ENCODE peak calls at places on chromosomes 16 and 17, in five cellular contexts. I, U, X, C and Q are unnamed samples.

GRCh38 chr17:46027326-46028325 is 28.6 kb downstream of the STH start:
- DNase-seq in C (no peak), I (no peak), X (peak; percentile 89), U (no peak), Q (no peak)

GRCh38 chr17:79800325-79801155 is 3.7 kb upstream of the CBX8 start:
- DNase-seq in X (no peak), C (peak; percentile 39), U (no peak), I (no peak), Q (no peak)

GRCh38 chr17:40190197-40191021 is 13.1 kb downstream of the RAPGEFL1 start:
- DNase-seq in I (no peak), X (peak; percentile 18), C (no peak), U (no peak), Q (no peak)

GRCh38 chr16:11361043-11361442 is 15.8 kb downstream of the RMI2 start:
- DNase-seq in X (no peak), I (no peak), C (no peak), U (no peak), Q (no peak)

GRCh38 chr16:13014516-13014915 is 113.1 kb downstream of the SHISA9 start:
- DNase-seq in U (no peak), I (no peak), C (no peak), X (no peak), Q (no peak)

GRCh38 chr17:28634211-28634865 is 10.6 kb downstream of the BLTP2 start:
- DNase-seq in C (no peak), X (no peak), U (no peak), I (no peak), Q (no peak)

GRCh38 chr16:78277374-78277773 is 177.9 kb downstream of the WWOX start:
- DNase-seq in X (no peak), C (no peak), I (no peak), U (no peak), Q (no peak)

GRCh38 chr17:78414178-78415162 is 36.0 kb downstream of the PGS1 start:
- DNase-seq in I (no peak), X (no peak), C (no peak), U (no peak), Q (no peak)

GRCh38 chr17:622356-622755 is 92.3 kb downstream of the VPS53 start:
- DNase-seq in I (no peak), U (no peak), C (peak; percentile 87), X (no peak), Q (no peak)

GRCh38 chr16:23795369-23795768 is 40.4 kb upstream of the PRKCB start:
- DNase-seq in X (no peak), I (no peak), C (no peak), U (no peak), Q (no peak)

GRCh38 chr16:54421220-54421619 is 134.6 kb upstream of the IRX3 start:
- DNase-seq in I (no peak), C (no peak), U (no peak), X (no peak), Q (no peak)

GRCh38 chr16:4042581-4042980 is 73.7 kb downstream of the ADCY9 start:
- DNase-seq in X (no peak), C (no peak), U (no peak), I (peak; percentile 10), Q (no peak)

GRCh38 chr16:27311449-27311831 is 2.3 kb upstream of the IL4R start:
- DNase-seq in U (no peak), I (no peak), X (no peak), C (peak; percentile 38), Q (no peak)

GRCh38 chr16:726438-727290 is at the start of the genes CCDC78 and HAGHL:
- DNase-seq in X (peak; percentile 58), U (peak; percentile 63), C (peak; percentile 34), I (peak; percentile 55), Q (no peak)

GRCh38 chr17:44095647-44096496 is 25.3 kb downstream of the G6PC3 start:
- DNase-seq in X (no peak), U (peak; percentile 78), C (peak; percentile 93), I (peak; percentile 80), Q (peak; percentile 51)

GRCh38 chr17:7014995-7015586 is 2.7 kb downstream of the RNASEK start:
- DNase-seq in I (no peak), U (no peak), C (peak; percentile 66), X (no peak), Q (no peak)
- H3K4me1 ChIP-seq in I (peaks cover 17% of the 10 kb centered on the region), U (peaks cover 39% of the 10 kb centered on the region), C (peaks cover 6% of the 10 kb centered on the region), X (peaks cover 37% of the 10 kb centered on the region), Q (peaks cover 43% of the 10 kb centered on the region)

GRCh38 chr17:73228748-73229236 is 32.9 kb downstream of the CPSF4L start:
- DNase-seq in X (peak; percentile 85), I (no peak), C (peak; percentile 90), U (peak; percentile 62), Q (peak; percentile 67)

GRCh38 chr17:73227944-73228343 is 33.7 kb downstream of the CPSF4L start:
- DNase-seq in U (peak; percentile 36), I (no peak), X (no peak), C (no peak), Q (no peak)

GRCh38 chr17:73231841-73232586 is 29.7 kb downstream of the CPSF4L start:
- DNase-seq in X (peak; percentile 95), U (peak; percentile 97), I (peak; percentile 98), C (peak; percentile 92), Q (peak; percentile 94)

GRCh38 chr17:73231363-73231762 is 30.3 kb downstream of the CPSF4L start:
- DNase-seq in X (no peak), I (peak; percentile 40), U (peak; percentile 26), C (peak; percentile 25), Q (no peak)

DNA sequence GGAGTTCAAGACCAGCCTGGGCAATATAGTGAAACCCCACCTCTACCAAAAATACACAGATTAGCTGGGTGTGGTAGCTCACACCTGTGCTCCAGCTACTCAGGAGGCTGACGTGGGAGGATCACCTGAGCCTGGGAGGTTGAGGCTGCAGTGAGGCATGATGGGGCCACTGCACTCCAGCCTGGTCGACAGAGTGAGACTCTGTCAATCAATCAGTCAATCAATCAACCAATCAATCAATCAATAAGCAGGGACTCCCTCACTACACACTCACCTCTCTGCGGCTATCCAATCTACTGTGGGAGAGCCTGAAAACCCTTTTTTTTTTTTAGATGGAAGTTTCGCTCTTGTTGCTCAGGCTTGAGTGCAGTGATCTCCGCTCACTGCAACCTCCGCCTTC is 31.6 kb downstream of the CPSF4L start:
- DNase-seq in X (no peak), U (no peak), I (no peak), C (no peak), Q (no peak)
- H3K4me3 ChIP-seq in X (no peak overlapping the region), U (no peak overlapping the region), I (no peak overlapping the region), C (no peak overlapping the region), Q (no peak overlapping the region)

DNA sequence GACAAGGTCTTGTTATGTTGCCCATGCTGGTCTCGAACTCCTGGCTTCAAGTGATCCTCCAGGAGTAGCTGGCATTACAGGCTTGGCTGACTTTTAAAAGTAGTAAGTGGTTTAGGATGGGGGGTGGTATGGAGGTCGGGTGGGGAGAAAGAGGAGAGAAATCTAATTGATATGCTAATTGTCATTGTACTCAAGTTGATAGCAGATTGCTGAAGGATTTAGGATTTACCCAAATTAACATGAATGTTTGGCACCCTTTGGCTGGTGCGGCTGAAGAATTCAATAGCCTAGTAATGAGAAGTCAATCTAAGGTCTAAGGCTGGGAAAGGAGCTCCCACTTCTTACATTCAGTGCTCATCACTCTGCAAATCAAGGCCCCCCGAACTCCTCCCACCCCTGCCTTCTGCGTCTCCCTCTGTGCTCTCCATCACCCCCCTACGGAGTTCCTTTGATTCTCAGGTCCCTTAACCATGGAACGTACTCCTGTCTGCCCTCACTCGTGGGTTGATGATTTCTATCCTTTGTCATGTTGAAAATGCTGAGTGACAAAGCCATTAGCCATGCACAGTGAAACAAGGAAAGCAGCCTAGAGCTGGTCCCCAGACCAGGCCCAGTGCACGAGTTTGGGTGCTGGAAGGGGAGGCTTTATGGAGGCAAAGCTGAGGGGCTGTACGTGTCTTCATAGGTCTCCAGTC is 17.3 kb downstream of the CDH13 start:
- DNase-seq in I (no peak), C (no peak), U (no peak), X (no peak), Q (no peak)
- TF ChIP-seq POLR2A in I (no peak), C (no peak), U (no peak), X (no peak), Q (no peak)

DNA sequence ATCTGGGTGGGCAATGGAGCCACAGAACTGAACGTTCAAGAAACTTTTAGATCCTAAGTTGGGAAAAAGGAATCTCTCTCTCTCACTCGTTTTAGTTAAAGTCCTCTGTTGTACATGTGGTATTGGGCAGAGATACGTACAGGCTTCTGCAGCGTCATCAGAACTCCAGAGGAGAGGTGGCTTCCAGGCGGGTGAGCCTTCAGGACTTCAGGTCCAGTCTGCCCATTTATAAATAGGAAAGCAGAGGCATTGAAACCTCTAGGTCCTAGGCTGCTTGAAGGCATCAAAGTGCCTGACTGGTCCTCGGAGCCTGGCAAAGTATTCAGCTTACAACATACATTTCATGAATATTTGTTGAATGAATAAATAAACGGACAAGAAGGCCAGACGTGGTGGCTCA is 8.1 kb upstream of the TNFRSF13B start:
- DNase-seq in X (no peak), U (no peak), C (no peak), I (no peak), Q (no peak)
- H3K4me1 ChIP-seq in X (no peaks in the 10 kb centered on the region), U (no peaks in the 10 kb centered on the region), C (peaks cover 4% of the 10 kb centered on the region), I (no peaks in the 10 kb centered on the region), Q (no peaks in the 10 kb centered on the region)

GRCh38 chr17:8789743-8790142 is 9.4 kb downstream of the MFSD6L start:
- DNase-seq in C (no peak), X (no peak), U (no peak), I (no peak), Q (no peak)

GRCh38 chr17:8788998-8789397 is 10.2 kb downstream of the MFSD6L start:
- DNase-seq in I (no peak), U (no peak), X (no peak), C (no peak), Q (no peak)

GRCh38 chr17:8781784-8782575 is 17.2 kb downstream of the MFSD6L start:
- DNase-seq in I (no peak), X (no peak), C (no peak), U (no peak), Q (no peak)

GRCh38 chr17:8791248-8791909 is 7.8 kb downstream of the MFSD6L start:
- DNase-seq in X (no peak), I (no peak), C (no peak), U (no peak), Q (no peak)

GRCh38 chr17:8785547-8786412 is 13.4 kb downstream of the MFSD6L start:
- DNase-seq in C (peak; percentile 56), U (peak; percentile 80), I (peak; percentile 81), X (peak; percentile 71), Q (peak; percentile 94)
- H3K4me3 ChIP-seq in C (no peak overlapping the region), U (no peak overlapping the region), I (no peak overlapping the region), X (no peak overlapping the region), Q (no peak overlapping the region)

GRCh38 chr16:15434425-15435215 is at the start of gene BMERB1:
- DNase-seq in X (peak; percentile 75), U (peak; percentile 74), I (peak; percentile 82), C (peak; percentile 71), Q (peak; percentile 42)
- TF ChIP-seq POLR2A in X (peak; percentile 66), U (no peak), I (peak; percentile 34), C (peak; percentile 59), Q (peak; percentile 51)